ENCODE peak calls at places on chromosomes 1 and 21, in four cellular contexts. N is tibial nerve, D is transverse colon, E is nephron progenitor cell. Z is an unnamed sample.
A peak's percentile ranks its signal among the peaks of the same experiment; 100 is the strongest.

GRCh38 chr21:42830456-42831455 is 48.6 kb downstream of the WDR4 start:
- DNase-seq in N (no peak), E (no peak), D (no peak), Z (no peak)

GRCh38 chr1:219897914-219898313 is 30.4 kb downstream of the SLC30A10 start:
- DNase-seq in N (no peak), D (no peak), E (no peak), Z (no peak)

GRCh38 chr1:231827337-231828105 is 200.9 kb downstream of the DISC1 start:
- DNase-seq in E (no peak), D (no peak), N (no peak), Z (no peak)

GRCh38 chr1:110956586-110956985 is 7.1 kb downstream of the LRIF1 start:
- DNase-seq in N (no peak), E (no peak), D (no peak), Z (no peak)

GRCh38 chr1:9902060-9902452 is 8.0 kb downstream of the CTNNBIP1 start:
- DNase-seq in E (no peak), D (no peak), N (no peak), Z (no peak)

GRCh38 chr1:35298464-35298863 is 30.0 kb downstream of the ZMYM4 start:
- DNase-seq in D (no peak), N (peak; percentile 10), E (peak; percentile 30), Z (no peak)

GRCh38 chr21:14877581-14878228 is 187.1 kb downstream of the NRIP1 start:
- DNase-seq in E (no peak), N (no peak), D (no peak), Z (no peak)

GRCh38 chr1:165355977-165356811 is at the start of gene LMX1A:
- DNase-seq in D (peak; percentile 26), N (peak; percentile 20), E (peak; percentile 48), Z (no peak)

GRCh38 chr1:240399381-240399780 is 212.6 kb downstream of the GREM2 start:
- DNase-seq in N (no peak), D (no peak), E (no peak), Z (no peak)

GRCh38 chr1:79899914-79900313 is 893.4 kb upstream of the ADGRL4 start:
- DNase-seq in N (no peak), D (no peak), E (no peak), Z (no peak)

DNA sequence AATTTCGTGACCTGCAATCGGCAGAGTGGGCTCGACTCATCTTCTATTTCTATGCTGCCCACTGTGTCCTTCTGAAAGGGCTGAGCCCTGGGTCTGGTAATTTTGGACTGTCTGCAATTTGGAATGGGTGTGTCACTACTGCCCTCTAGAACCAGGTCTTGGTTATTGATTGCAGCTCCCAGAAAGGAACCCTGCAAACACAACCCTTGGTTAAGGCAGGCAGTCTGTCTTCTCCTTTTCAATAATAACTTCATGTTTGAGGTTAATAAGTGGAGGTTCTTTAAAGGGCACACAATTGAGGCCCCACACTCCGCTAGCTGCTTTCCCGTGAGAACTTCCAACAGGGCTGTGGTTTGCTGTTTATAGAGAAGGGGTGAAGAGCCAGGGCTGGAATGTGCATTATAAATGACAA is 79.9 kb upstream of the LYST start:
- DNase-seq in E (no peak), N (no peak), D (no peak), Z (no peak)
- TF ChIP-seq CTCF in E (no peak), N (no peak), D (no peak), Z (no peak)

DNA sequence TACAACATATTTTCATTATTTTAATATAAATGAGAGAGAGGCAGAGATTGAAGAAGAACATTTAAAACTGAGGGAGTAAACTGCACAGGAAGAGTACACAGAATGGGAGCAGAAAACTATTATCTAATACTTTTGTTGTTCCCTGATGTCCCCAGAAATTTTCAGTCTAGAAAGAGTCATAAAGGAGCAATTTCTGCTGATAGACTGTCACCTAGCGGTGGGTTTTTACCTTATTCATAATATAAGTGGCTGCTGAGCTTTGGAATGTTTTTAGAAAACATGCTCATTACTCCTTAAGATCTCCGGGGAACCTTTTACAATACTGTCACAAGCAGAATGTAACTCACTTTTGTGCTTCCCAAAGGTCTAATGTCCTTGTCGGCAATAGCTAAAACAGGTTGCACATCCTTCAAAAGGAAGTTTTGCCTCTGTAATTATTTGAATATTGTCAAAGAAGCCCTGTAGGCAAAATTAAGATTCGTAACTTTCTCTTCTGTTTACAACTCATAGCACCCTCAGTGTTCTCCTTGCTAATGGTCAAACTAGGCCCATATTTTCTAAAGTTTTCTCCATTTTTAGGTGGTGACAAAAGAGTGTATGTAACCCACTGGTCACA is 4.9 kb upstream of the NPL start:
- DNase-seq in N (peak; percentile 67), D (no peak), E (no peak), Z (no peak)
- TF ChIP-seq CTCF in N (peak; percentile 80), D (peak; percentile 80), E (peak; percentile 85), Z (peak; percentile 88)

DNA sequence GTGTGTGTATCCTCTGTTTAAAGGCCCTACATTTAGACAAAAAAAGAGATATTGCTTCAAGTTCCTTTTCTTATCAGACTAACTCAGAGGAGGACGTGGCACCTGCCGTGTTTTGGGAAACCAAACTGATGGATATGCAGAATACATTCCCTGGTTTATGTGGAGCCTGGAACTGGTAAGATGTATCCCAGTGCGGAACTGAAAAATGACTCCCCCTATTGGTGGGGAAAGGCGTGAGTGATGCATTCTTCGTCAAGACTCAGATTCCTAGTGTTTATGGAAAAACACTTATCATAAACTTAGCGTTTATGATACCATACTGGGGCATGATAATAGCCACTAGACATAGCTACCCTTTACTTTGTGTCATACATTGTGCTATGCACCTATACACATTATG is 154.2 kb downstream of the ZNF326 start:
- DNase-seq in E (no peak), D (no peak), N (no peak), Z (no peak)
- TF ChIP-seq CTCF in E (no peak), D (no peak), N (no peak), Z (no peak)

GRCh38 chr1:238710697-238711096 is 675.7 kb upstream of the CHRM3 start:
- DNase-seq in D (no peak), E (no peak), N (no peak), Z (no peak)
- TF ChIP-seq CTCF in D (no peak), E (no peak), N (no peak), Z (no peak)

GRCh38 chr21:37224861-37225260 is 42.3 kb downstream of the VPS26C start:
- DNase-seq in D (no peak), E (no peak), N (no peak), Z (no peak)

GRCh38 chr21:37220433-37220980 is 46.6 kb downstream of the VPS26C start:
- DNase-seq in D (peak; percentile 23), N (peak; percentile 20), E (no peak), Z (no peak)

GRCh38 chr21:37219766-37220432 is 47.2 kb downstream of the VPS26C start:
- DNase-seq in D (no peak), E (no peak), N (no peak), Z (no peak)

GRCh38 chr21:37223804-37224345 is 43.3 kb downstream of the VPS26C start:
- DNase-seq in N (no peak), E (no peak), D (no peak), Z (no peak)

DNA sequence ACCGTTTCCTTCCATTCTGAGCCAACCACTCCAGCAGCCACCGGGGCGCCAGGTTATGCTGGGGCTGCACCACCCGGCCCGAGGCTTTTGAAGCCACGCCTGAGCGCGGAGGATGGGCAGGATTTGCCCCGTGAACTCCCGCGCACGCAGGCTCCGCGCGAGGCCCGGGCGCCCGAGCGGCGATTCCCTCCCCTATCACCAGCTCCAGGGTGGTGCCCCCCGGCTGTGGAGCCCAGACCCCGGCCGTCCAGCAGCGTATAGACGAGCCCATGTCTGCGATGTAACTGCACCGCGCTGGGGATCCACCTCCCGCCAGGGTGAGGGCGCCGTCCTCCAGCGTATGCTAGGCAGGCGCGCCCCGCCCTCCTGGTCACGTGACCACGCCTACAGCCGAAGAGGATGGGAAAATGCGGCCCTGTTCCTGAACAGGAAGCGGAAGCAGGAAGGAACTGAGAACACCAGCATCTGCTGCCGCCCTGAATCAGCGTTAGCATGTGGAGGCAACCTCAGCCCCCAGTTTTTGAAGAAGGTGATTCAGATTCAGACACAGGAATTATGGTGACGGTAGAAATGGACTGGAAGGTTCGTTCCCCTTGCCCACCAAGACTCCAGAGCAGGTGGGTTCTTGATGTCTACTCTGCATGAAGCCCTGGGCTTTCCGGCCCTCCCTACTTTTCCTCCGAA is 46.0 kb downstream of the VPS26C start:
- DNase-seq in E (peak; percentile 70), N (peak; percentile 96), D (peak; percentile 95), Z (peak; percentile 27)
- TF ChIP-seq CTCF in E (no peak), N (peak; percentile 36), D (no peak), Z (no peak)

DNA sequence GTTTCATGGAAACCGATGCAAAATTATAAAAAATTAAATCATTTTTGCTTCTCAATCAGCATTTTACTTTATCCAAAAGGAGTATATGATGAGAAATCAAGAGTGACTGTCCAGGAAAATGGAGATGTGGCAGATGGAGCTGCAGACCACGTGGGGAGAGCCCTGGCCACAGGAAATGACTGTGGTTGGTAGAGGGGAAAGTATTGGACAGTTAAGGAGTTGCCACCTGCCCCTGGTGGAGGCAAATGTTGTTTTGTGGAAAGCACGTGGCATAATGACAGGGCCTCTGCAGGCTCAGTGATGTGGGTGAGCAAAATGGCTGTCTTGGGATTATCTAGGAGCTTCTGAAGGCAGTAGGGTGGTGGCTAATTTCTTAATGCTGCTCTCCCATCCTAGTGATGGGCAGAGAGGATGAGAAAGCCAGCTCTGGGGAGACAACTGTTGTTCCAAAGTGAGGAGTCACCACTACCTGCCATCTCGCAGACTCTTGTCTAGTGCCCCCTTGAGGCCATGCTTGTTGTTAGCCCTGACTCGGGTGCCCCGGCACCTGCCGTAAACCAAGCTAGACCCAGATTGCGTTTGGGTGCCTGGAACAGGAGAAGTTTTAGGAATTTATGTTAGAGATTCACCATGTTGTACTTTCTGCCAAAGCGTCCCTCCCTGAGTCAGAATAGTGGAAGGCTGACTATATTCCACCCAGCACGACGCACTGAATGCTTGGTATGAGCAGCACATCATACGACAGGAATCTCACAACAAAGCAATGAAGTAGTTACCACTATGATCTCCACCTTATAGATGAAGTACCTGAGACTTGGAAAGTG is 144.0 kb downstream of the ROR1 start:
- DNase-seq in N (no peak), E (no peak), D (no peak), Z (no peak)
- TF ChIP-seq CTCF in N (no peak), E (no peak), D (peak; percentile 8), Z (peak; percentile 30)

Z was measured in neural crest cell.